ENCODE peak calls at places on chromosome 9, in eight cellular contexts. Y, D, K, I, L, X, S and N are unnamed samples.

GRCh38 chr9:107388890-107389289 is 100.7 kb downstream of the KLF4 start:
- DNase-seq in I (no peak), Y (no peak), D (no peak), X (peak; percentile 48), K (no peak), S (no peak), L (no peak), N (no peak)

GRCh38 chr9:96344458-96345180 is 38.9 kb downstream of the SLC35D2 start:
- DNase-seq in S (no peak), I (peak; percentile 97), D (no peak), Y (no peak), K (no peak), L (peak; percentile 28), X (peak; percentile 64), N (no peak)

GRCh38 chr9:121269030-121269887 is 1.3 kb downstream of the GSN start:
- DNase-seq in I (peak; percentile 29), D (no peak), K (no peak), S (no peak), Y (no peak), L (no peak), X (no peak), N (no peak)

GRCh38 chr9:134536101-134536900 is 105.3 kb upstream of the COL5A1 start:
- DNase-seq in Y (no peak), X (no peak), D (no peak), I (peak; percentile 95), L (no peak), S (no peak), K (no peak), N (no peak)

GRCh38 chr9:134869554-134870310 is 10.9 kb upstream of the FCN2 start:
- DNase-seq in X (no peak), S (no peak), I (no peak), D (no peak), L (no peak), Y (no peak), K (no peak), N (no peak)

GRCh38 chr9:134497283-134497860 is 144.2 kb upstream of the COL5A1 start:
- DNase-seq in I (peak; percentile 21), L (no peak), S (no peak), D (no peak), K (no peak), Y (no peak), X (no peak), N (no peak)

GRCh38 chr9:110545705-110546104 is 33.8 kb downstream of the SVEP1 start:
- DNase-seq in S (no peak), K (no peak), Y (no peak), D (no peak), I (peak; percentile 23), L (no peak), X (peak; percentile 33), N (no peak)

GRCh38 chr9:91720746-91721705 is 229.0 kb downstream of the ROR2 start:
- DNase-seq in S (no peak), I (no peak), Y (no peak), X (no peak), L (no peak), K (no peak), D (peak; percentile 71), N (no peak)

GRCh38 chr9:5843450-5844249 is 10.7 kb upstream of the ERMP1 start:
- DNase-seq in X (no peak), Y (no peak), I (peak; percentile 35), S (no peak), D (no peak), L (no peak), K (peak; percentile 7), N (no peak)

GRCh38 chr9:129811967-129812363 is 9.0 kb downstream of the TOR1B start:
- DNase-seq in X (no peak), K (no peak), L (no peak), I (no peak), S (no peak), Y (no peak), D (peak; percentile 68), N (no peak)

GRCh38 chr9:126509718-126510117 is 104.0 kb upstream of the LMX1B start:
- DNase-seq in K (no peak), L (no peak), S (no peak), X (no peak), I (no peak), D (no peak), Y (peak; percentile 27), N (no peak)

GRCh38 chr9:114633452-114634089 is 22.5 kb downstream of the TMEM268 start:
- DNase-seq in L (no peak), I (no peak), S (no peak), X (no peak), K (no peak), D (peak; percentile 31), Y (no peak), N (no peak)

GRCh38 chr9:135035781-135036760 is 51.4 kb upstream of the OLFM1 start:
- DNase-seq in K (no peak), L (no peak), S (no peak), I (no peak), Y (no peak), X (no peak), D (no peak), N (no peak)

GRCh38 chr9:123326662-123327093 is 29.3 kb upstream of the CRB2 start:
- DNase-seq in K (no peak), Y (peak; percentile 61), I (no peak), S (no peak), L (no peak), D (peak; percentile 72), X (no peak), N (no peak)

GRCh38 chr9:111349766-111350165 is 19.7 kb upstream of the OR2K2 start:
- DNase-seq in Y (no peak), L (no peak), X (no peak), K (no peak), D (no peak), I (no peak), S (no peak), N (no peak)

GRCh38 chr9:119500072-119500771 is 131.0 kb upstream of the BRINP1 start:
- DNase-seq in Y (no peak), X (no peak), K (no peak), L (no peak), S (no peak), I (no peak), D (no peak), N (no peak)

GRCh38 chr9:119501374-119501773 is 132.1 kb upstream of the BRINP1 start:
- DNase-seq in I (no peak), L (no peak), D (no peak), K (no peak), Y (no peak), S (no peak), X (no peak), N (no peak)
- H3K4me1 ChIP-seq in I (no peaks in the 10 kb centered on the region), L (no peaks in the 10 kb centered on the region), D (no peaks in the 10 kb centered on the region), K (no peaks in the 10 kb centered on the region), Y (no peaks in the 10 kb centered on the region), S (no peaks in the 10 kb centered on the region), X (no peaks in the 10 kb centered on the region), N (no peaks in the 10 kb centered on the region)

GRCh38 chr9:72442212-72442607 is 77.2 kb upstream of the ZFAND5 start:
- DNase-seq in L (no peak), Y (no peak), D (no peak), I (peak; percentile 96), S (no peak), X (no peak), K (no peak), N (no peak)

GRCh38 chr9:72444436-72444835 is 77.0 kb upstream of the TMC1 start:
- DNase-seq in X (no peak), K (no peak), S (no peak), Y (no peak), D (no peak), I (no peak), L (no peak), N (no peak)

GRCh38 chr9:72443855-72444254 is 77.6 kb upstream of the TMC1 start:
- DNase-seq in D (peak; percentile 54), K (no peak), X (no peak), S (no peak), Y (no peak), L (no peak), I (no peak), N (no peak)

GRCh38 chr9:72440383-72440782 is 75.4 kb upstream of the ZFAND5 start:
- DNase-seq in Y (no peak), S (no peak), L (no peak), D (no peak), X (no peak), I (no peak), K (no peak), N (no peak)

GRCh38 chr9:72441296-72442211 is 76.5 kb upstream of the ZFAND5 start:
- DNase-seq in X (no peak), Y (no peak), S (no peak), D (no peak), K (no peak), L (no peak), I (peak; percentile 71), N (no peak)
- H3K27ac ChIP-seq in X (no peak overlapping the region), Y (no peak overlapping the region), S (no peak overlapping the region), D (no peak overlapping the region), K (no peak overlapping the region), L (no peak overlapping the region), I (peak overlapping the region; percentile 42), N (no peak overlapping the region)

DNA sequence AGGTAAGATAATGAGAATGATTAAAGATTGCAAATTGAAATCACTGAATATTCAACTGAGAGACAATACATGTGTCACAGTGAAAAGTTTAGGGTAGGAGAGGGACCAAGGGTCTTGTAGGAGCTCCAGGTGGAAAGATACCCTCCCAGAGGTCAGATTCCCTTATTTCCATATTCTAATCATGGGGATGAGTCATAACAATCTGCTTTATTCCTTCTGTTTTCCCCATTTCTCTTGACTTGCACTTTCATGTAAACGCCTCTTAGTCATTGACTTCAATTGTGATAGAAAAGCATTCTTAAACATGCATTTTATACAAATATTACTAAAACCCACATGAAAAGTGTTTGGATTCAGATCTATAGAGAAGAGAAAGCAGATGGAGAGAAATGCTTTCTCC is 81.3 kb upstream of the CTSL start:
- DNase-seq in K (no peak), Y (no peak), S (no peak), D (no peak), I (peak; percentile 15), X (no peak), L (no peak), N (no peak)
- H3K36me3 ChIP-seq in K (no peaks in the 10 kb centered on the region), Y (peaks cover 87% of the 10 kb centered on the region), S (no peaks in the 10 kb centered on the region), D (no peaks in the 10 kb centered on the region), I (no peaks in the 10 kb centered on the region), X (peaks cover 8% of the 10 kb centered on the region), L (peaks cover 15% of the 10 kb centered on the region), N (no peaks in the 10 kb centered on the region)

GRCh38 chr9:20303066-20303465 is 319.2 kb downstream of the MLLT3 start:
- DNase-seq in I (no peak), X (no peak), S (no peak), Y (no peak), K (no peak), D (no peak), L (no peak), N (no peak)
- H3K4me1 ChIP-seq in I (no peaks in the 10 kb centered on the region), X (no peaks in the 10 kb centered on the region), S (peaks cover 19% of the 10 kb centered on the region), Y (no peaks in the 10 kb centered on the region), K (no peaks in the 10 kb centered on the region), D (no peaks in the 10 kb centered on the region), L (no peaks in the 10 kb centered on the region), N (peaks cover 18% of the 10 kb centered on the region)